ENCODE peak calls at places on chromosome 16, in five cellular contexts. V is nephron progenitor cell, L is WTC11, U is heart left ventricle, M is body of pancreas. W is an unnamed sample.

GRCh38 chr16:81592353-81592866 is 147.8 kb downstream of the CMIP start:
- DNase-seq in V (no peak), L (no peak), U (no peak), M (no peak), W (no peak)

GRCh38 chr16:75566040-75566888 is at the start of gene GABARAPL2:
- DNase-seq in V (peak), L (peak), U (peak), M (peak), W (peak)

GRCh38 chr16:82627811-82628339 is 1.1 kb downstream of the CDH13 start:
- DNase-seq in V (no peak), L (peak), U (peak), M (no peak), W (peak)

GRCh38 chr16:68072038-68072695 is 13.0 kb upstream of the NFATC3 start:
- DNase-seq in V (no peak), L (no peak), U (no peak), M (no peak), W (no peak)

GRCh38 chr16:4026854-4027253 is 89.4 kb downstream of the ADCY9 start:
- DNase-seq in V (no peak), L (no peak), U (no peak), M (no peak), W (no peak)

GRCh38 chr16:56041556-56042140 is 149.6 kb upstream of the GNAO1 start:
- DNase-seq in V (peak), L (peak), U (peak), M (peak), W (peak)

GRCh38 chr16:48499822-48500440 is 110.0 kb downstream of the N4BP1 start:
- DNase-seq in V (no peak), L (no peak), U (no peak), M (peak), W (no peak)

GRCh38 chr16:63789603-63790002 is 1332.3 kb downstream of the CDH11 start:
- DNase-seq in V (no peak), L (no peak), U (no peak), M (no peak), W (no peak)

GRCh38 chr16:66058181-66058580 is 308.3 kb upstream of the CDH5 start:
- DNase-seq in V (no peak), L (no peak), U (no peak), M (no peak), W (no peak)

GRCh38 chr16:87274808-87275207 is 42.4 kb downstream of the C16orf95 start:
- DNase-seq in V (no peak), L (no peak), U (no peak), M (no peak), W (no peak)

GRCh38 chr16:3857189-3858013 is 23.1 kb downstream of the CREBBP start:
- DNase-seq in V (no peak), L (no peak), U (no peak), M (peak), W (no peak)

GRCh38 chr16:81744911-81745310 is 34.2 kb upstream of the PLCG2 start:
- DNase-seq in V (no peak), L (no peak), U (no peak), M (no peak), W (no peak)

GRCh38 chr16:86723699-86724098 is 145.3 kb downstream of the FOXL1 start:
- DNase-seq in V (no peak), L (peak), U (no peak), M (no peak), W (no peak)

GRCh38 chr16:24635900-24636610 is 93.4 kb upstream of the TNRC6A start:
- DNase-seq in V (no peak), L (no peak), U (peak), M (peak), W (no peak)

GRCh38 chr16:1089822-1090619 is 6.0 kb downstream of the C1QTNF8 start:
- DNase-seq in V (no peak), L (no peak), U (peak), M (peak), W (no peak)

GRCh38 chr16:14284930-14285541 is 213.9 kb downstream of the MRTFB start:
- DNase-seq in V (no peak), L (peak), U (no peak), M (peak), W (peak)

GRCh38 chr16:27739606-27740357 is 189.8 kb downstream of the KATNIP start:
- DNase-seq in V (no peak), L (no peak), U (no peak), M (no peak), W (no peak)

GRCh38 chr16:69823831-69824563 is 61.9 kb downstream of the WWP2 start:
- DNase-seq in V (no peak), L (no peak), U (peak), M (peak), W (peak)

GRCh38 chr16:19329932-19330331 is 44.4 kb downstream of the CLEC19A start:
- DNase-seq in V (no peak), L (no peak), U (no peak), M (no peak), W (no peak)

GRCh38 chr16:27355610-27356009 is 41.8 kb downstream of the IL4R start:
- DNase-seq in V (peak), L (peak), U (peak), M (peak), W (peak)

GRCh38 chr16:50889276-50889675 is 147.4 kb downstream of the CYLD start:
- DNase-seq in V (no peak), L (no peak), U (no peak), M (no peak), W (no peak)

GRCh38 chr16:84927621-84928591 is 83.4 kb downstream of the ZDHHC7 start:
- DNase-seq in V (no peak), L (no peak), U (peak), M (peak), W (no peak)

GRCh38 chr16:1335211-1335971 is 1.9 kb downstream of the BAIAP3 start:
- DNase-seq in V (no peak), L (no peak), U (no peak), M (peak), W (no peak)

GRCh38 chr16:24748242-24748641 is 18.8 kb downstream of the TNRC6A start:
- DNase-seq in V (no peak), L (no peak), U (no peak), M (peak), W (no peak)

GRCh38 chr16:30369091-30369937 is 980 bp downstream of the TBC1D10B start:
- DNase-seq in V (peak), L (no peak), U (peak), M (no peak), W (peak)

GRCh38 chr16:48500981-48501380 is 109.0 kb downstream of the N4BP1 start:
- DNase-seq in V (no peak), L (no peak), U (no peak), M (no peak), W (no peak)

GRCh38 chr16:17391715-17392114 is 79.0 kb downstream of the XYLT1 start:
- DNase-seq in V (no peak), L (no peak), U (no peak), M (no peak), W (no peak)

DNA sequence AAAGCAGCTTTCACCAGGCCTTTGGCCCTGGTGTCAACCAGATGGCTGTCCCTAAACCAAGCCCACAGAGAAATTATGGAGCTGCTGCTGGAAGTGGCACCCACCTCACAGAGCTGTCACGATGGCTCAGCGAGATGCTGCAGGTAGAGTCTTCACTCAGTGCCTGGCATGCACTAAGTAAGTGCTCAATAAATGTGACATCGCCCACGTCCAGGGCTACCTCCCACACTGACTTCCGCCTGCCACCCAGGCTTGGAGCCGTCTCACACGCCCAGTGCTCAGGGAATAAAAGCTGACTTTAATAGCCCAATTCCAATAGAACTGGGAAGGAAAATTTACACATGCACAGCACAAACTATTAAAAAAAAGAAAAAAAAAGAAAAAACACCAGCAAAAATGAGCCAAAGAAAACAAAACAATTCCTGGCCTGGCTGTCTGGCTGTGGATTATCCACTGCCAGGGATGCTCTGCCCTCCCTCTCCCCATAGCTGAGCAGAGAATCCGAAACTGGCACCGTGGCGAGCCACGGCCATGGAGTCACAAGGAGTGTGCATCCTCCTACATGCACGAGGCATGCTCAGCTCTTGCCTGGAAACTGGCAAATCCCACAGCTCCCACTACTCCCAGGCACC is 68.9 kb downstream of the ZNF423 start:
- DNase-seq in V (no peak), L (no peak), U (no peak), M (no peak), W (no peak)
- TF ChIP-seq CTCF in V (no peak), L (no peak), U (no peak), M (no peak), W (no peak)

GRCh38 chr16:54813778-54814177 is 116.9 kb upstream of the IRX5 start:
- DNase-seq in V (no peak), L (no peak), U (no peak), M (no peak), W (no peak)

GRCh38 chr16:54808890-54809289 is 121.8 kb upstream of the IRX5 start:
- DNase-seq in V (no peak), L (no peak), U (no peak), M (no peak), W (no peak)

GRCh38 chr16:54816471-54816870 is 114.2 kb upstream of the IRX5 start:
- DNase-seq in V (no peak), L (no peak), U (no peak), M (no peak), W (no peak)

GRCh38 chr16:54815177-54815576 is 115.5 kb upstream of the IRX5 start:
- DNase-seq in V (no peak), L (no peak), U (peak), M (no peak), W (no peak)

GRCh38 chr16:54812229-54812628 is 118.4 kb upstream of the IRX5 start:
- DNase-seq in V (no peak), L (no peak), U (no peak), M (no peak), W (no peak)
- TF ChIP-seq CTCF in V (no peak), L (no peak), U (peak), M (no peak), W (no peak)

DNA sequence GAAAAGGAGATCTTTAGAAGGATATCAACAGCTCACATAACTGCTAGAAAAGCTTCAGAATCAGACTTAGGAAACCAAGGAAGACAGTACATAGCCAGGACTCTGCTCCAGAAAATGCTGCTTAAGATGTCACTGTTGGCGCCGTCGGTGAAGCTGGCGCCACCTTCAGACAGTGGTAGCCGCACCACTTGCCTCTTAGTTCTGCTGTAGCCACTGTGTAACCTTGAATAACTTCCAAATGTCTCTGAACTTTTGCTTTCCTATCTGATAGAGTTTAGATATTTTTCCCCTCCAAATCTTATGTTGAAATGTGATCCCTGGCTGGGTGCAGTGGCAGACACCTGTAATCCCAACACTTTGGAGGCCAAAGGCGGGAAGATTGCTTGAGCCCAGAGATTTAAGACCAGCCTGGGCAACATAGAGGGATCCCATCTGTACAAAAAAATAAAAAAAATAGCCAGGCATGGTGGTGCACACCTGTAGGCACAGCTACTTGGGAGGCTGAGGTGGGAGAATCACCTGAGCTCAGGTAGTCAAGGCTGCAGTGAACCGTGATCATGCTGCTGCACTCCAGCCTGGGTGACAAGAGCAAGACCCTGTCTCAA is 6.3 kb upstream of the USP31 start:
- DNase-seq in V (no peak), L (peak), U (no peak), M (peak), W (peak)
- TF ChIP-seq CTCF in V (no peak), L (no peak), U (no peak), M (peak), W (no peak)

GRCh38 chr16:11949527-11949926 is 7.7 kb upstream of the NPIPB2 start:
- DNase-seq in V (peak), L (peak), U (no peak), M (peak), W (peak)

GRCh38 chr16:11948819-11949218 is 7.0 kb upstream of the NPIPB2 start:
- DNase-seq in V (no peak), L (no peak), U (no peak), M (no peak), W (no peak)

DNA sequence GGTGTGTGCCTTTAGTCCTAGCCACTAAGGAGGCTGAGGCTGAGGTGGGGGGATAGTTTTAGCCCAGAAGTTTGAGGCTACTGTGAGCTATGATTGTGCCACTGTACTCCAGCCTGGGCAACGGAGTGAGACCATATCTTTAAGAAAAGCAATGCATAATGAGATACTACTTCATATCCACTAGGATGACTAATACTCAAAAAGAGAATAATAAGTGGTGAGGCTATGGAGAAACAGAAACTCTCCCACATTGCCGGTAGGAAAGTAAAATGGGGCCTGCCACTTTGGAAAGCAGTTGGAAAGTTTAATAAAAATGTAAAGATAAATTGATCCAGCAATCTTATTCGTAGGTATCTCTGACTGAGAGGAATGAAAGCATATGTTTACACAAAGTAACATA is 4.6 kb upstream of the NPIPB2 start:
- DNase-seq in V (no peak), L (no peak), U (no peak), M (no peak), W (no peak)
- TF ChIP-seq CTCF in V (no peak), L (no peak), U (no peak), M (no peak), W (no peak)

DNA sequence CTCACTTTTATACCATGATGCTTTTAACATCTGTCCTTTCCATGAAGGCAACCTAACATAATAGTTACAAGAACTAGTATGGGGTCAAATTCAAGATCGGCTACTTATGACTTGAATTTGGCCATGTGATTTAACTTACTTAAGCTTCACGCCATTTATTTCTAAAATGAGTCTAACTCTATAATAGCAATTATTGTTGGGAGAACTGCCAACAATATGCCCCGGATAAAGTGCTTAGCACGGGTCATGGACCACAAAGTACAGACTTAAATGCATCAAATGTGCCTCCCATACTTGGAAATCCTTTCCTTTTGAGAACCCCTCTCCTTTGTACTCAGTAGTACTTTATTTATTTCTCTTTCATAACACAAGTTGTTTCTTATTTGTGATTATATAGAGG is 1603.6 kb upstream of the GOT2 start:
- DNase-seq in V (no peak), L (no peak), U (no peak), M (no peak), W (no peak)
- TF ChIP-seq CTCF in V (no peak), L (no peak), U (no peak), M (no peak), W (no peak)

GRCh38 chr16:77437859-77438258 is 3.0 kb upstream of the ADAMTS18 start:
- DNase-seq in V (no peak), L (no peak), U (no peak), M (no peak), W (no peak)
- TF ChIP-seq CTCF in V (peak), L (no peak), U (peak), M (no peak), W (no peak)

DNA sequence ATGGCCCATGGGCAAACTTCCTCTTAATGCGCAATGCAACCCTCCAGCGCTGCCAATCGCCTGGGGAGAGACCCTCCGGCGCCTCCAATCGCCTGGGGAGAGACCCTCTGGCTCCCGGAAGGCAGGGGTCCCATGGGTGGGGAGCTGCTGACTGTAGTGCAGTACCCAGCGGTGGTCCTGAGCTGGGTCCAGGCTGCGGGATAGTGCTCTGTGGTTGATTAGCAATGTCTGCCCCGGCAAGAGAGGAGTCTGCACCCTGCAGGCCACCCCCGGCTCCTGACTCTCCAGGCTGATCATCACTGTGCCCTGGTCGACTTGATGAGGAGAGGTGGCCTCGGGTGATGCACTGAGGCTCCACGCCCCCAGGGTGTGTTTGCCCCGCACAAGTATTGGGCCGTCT is 44.6 kb upstream of the ZNF469 start:
- DNase-seq in V (no peak), L (peak), U (no peak), M (no peak), W (peak)
- TF ChIP-seq CTCF in V (no peak), L (peak), U (no peak), M (no peak), W (no peak)

DNA sequence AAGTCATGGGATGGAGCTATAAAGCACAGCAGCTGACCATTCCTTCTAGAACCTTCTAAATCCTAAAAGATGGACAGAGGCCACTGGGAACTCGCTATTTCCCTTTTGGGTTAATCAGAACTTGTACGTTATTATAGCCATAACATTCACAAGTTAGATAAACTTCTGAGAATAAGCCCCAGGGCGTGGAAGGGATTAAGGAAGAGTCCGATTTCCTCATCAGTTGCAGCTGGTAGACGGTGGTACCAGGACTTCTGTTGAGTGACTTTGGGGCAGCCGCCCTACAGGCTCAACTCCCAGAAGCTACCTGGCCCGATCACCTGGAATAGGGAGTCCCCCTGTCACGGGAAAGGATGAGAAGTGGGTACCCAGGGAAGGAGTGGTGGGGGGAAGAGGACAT is 370.1 kb upstream of the ZFHX3 start:
- DNase-seq in V (no peak), L (no peak), U (no peak), M (no peak), W (no peak)
- TF ChIP-seq CTCF in V (no peak), L (no peak), U (no peak), M (no peak), W (no peak)

GRCh38 chr16:31488630-31489564 is 6.0 kb downstream of the SLC5A2 start:
- DNase-seq in V (no peak), L (no peak), U (no peak), M (no peak), W (no peak)
- TF ChIP-seq CTCF in V (no peak), L (no peak), U (no peak), M (no peak), W (no peak)